ENCODE peak calls at places on chromosomes 1 and 21, in nine cellular contexts. O, E, H, J, W, Y, R, Q and N are unnamed samples.
A peak's percentile ranks its signal among the peaks of the same experiment; 100 is the strongest.

GRCh38 chr1:154221815-154222081 is 993 bp downstream of the UBAP2L start:
- DNase-seq in O (no peak), E (no peak), H (peak; percentile 69), J (no peak), W (no peak), Y (peak; percentile 29), R (no peak), Q (no peak), N (no peak)

GRCh38 chr1:94801919-94802546 is 18.1 kb upstream of the SLC44A3 start:
- DNase-seq in O (no peak), E (no peak), H (peak; percentile 90), J (peak; percentile 34), W (no peak), Y (peak; percentile 83), R (peak; percentile 71), Q (peak; percentile 52), N (no peak)

GRCh38 chr21:17612023-17612564 is 607 bp downstream of the BTG3 start:
- DNase-seq in O (peak; percentile 37), E (peak; percentile 48), H (peak; percentile 59), J (peak; percentile 51), W (peak; percentile 68), Y (no peak), R (peak; percentile 45), Q (peak; percentile 47), N (peak; percentile 70)

GRCh38 chr1:242890211-242890741 is 364.8 kb downstream of the CEP170 start:
- DNase-seq in O (no peak), E (no peak), H (no peak), J (no peak), W (peak; percentile 75), Y (peak; percentile 31), R (no peak), Q (no peak), N (no peak)

GRCh38 chr21:42174173-42174572 is 44.8 kb upstream of the ABCG1 start:
- DNase-seq in O (no peak), E (peak; percentile 19), H (no peak), J (no peak), W (peak; percentile 28), Y (no peak), R (no peak), Q (no peak), N (no peak)

GRCh38 chr21:36236052-36236730 is 79.6 kb downstream of the DOP1B start:
- DNase-seq in O (no peak), E (no peak), H (no peak), J (no peak), W (no peak), Y (no peak), R (no peak), Q (no peak), N (no peak)

GRCh38 chr1:243597383-243597782 is 252.7 kb downstream of the AKT3 start:
- DNase-seq in O (no peak), E (no peak), H (no peak), J (no peak), W (no peak), Y (no peak), R (no peak), Q (no peak), N (no peak)

GRCh38 chr1:162823231-162823630 is 32.7 kb downstream of the HSD17B7 start:
- DNase-seq in O (no peak), E (no peak), H (no peak), J (no peak), W (no peak), Y (peak; percentile 22), R (no peak), Q (no peak), N (no peak)

GRCh38 chr1:210076620-210077019 is 138.6 kb downstream of the SYT14 start:
- DNase-seq in O (no peak), E (no peak), H (no peak), J (no peak), W (no peak), Y (no peak), R (no peak), Q (no peak), N (no peak)

GRCh38 chr1:154423988-154424326 is 18.8 kb downstream of the IL6R start:
- DNase-seq in O (no peak), E (no peak), H (no peak), J (no peak), W (no peak), Y (no peak), R (no peak), Q (no peak), N (no peak)

GRCh38 chr1:151008244-151009205 is at the start of gene PRUNE1:
- DNase-seq in O (peak; percentile 89), E (peak; percentile 97), H (peak; percentile 98), J (peak; percentile 98), W (peak; percentile 98), Y (peak; percentile 100), R (peak; percentile 99), Q (peak; percentile 98), N (peak; percentile 96)

GRCh38 chr1:92961896-92962752 is 862 bp upstream of the DIPK1A start:
- DNase-seq in O (peak; percentile 79), E (peak; percentile 33), H (peak; percentile 74), J (peak; percentile 18), W (no peak), Y (peak; percentile 49), R (peak; percentile 55), Q (no peak), N (peak; percentile 41)

GRCh38 chr1:182170941-182171461 is 109.5 kb upstream of the ZNF648 start:
- DNase-seq in O (no peak), E (no peak), H (no peak), J (no peak), W (no peak), Y (no peak), R (no peak), Q (no peak), N (no peak)

DNA sequence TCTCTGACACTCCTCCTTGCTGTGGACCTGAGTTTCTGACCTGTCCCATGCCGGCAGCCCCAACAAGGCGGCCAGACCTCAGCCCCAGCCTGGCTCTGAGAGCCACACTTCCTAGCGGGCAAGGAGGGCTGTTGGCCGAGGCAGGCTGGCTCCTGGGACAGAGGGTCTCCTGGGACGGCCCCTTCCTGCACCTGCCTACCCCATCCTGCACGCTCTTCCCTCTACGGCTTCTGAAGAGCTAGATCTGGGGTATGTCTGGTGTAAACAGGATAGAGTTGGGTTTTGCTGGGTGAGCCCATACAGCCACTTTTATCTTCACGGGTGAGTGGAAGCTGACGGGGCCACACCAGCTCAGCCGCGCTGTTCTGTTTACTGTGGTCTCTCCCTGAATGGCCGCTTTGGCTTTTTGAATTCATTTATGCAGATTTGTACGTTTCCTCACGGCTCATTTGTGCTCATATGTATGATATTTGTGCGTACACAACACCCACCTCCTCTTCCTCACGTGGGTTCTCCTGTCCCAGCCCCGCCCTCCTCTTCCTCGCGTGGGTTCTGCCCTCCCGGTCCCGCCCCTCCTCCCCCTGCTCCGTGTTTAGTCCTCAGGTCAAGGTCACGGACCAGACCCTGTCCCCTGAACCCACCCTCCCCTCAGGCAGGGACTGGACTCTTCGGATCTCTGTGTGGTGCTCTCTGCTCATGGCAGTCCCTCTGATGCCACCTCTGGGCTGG is 34.7 kb upstream of the POFUT2 start:
- DNase-seq in O (peak; percentile 66), E (no peak), H (no peak), J (peak; percentile 8), W (peak; percentile 57), Y (no peak), R (no peak), Q (peak; percentile 26), N (no peak)
- H3K27ac ChIP-seq in O (peak overlapping the region; percentile 74), E (no peak overlapping the region), H (no peak overlapping the region), J (peak overlapping the region; percentile 93), W (no peak overlapping the region), Y (no peak overlapping the region), R (no peak overlapping the region), Q (no peak overlapping the region), N (no peak overlapping the region)

DNA sequence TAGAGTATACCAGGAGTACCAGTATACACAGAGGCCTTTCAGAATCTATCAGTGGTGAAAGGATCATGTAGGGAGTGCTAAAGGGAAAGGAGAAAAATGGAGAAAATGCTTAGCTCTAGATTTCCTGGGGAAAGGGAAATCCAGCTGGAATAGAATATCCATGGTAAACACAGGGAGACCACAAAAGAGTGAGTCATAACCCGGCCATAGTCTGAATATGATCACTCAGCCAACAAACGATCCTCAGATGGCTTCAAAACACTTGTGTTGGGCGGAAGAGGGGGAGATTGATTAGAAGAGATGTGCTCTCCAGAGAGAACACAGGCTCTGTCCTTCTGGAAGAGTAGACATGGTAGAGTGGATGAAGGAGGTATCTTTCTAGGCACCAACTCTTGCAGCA is 180.6 kb downstream of the PAPPA2 start:
- DNase-seq in O (no peak), E (no peak), H (no peak), J (no peak), W (no peak), Y (peak; percentile 57), R (no peak), Q (no peak), N (no peak)
- H3K27ac ChIP-seq in O (no peak overlapping the region), E (no peak overlapping the region), H (no peak overlapping the region), J (no peak overlapping the region), W (no peak overlapping the region), Y (no peak overlapping the region), R (no peak overlapping the region), Q (no peak overlapping the region), N (no peak overlapping the region)

GRCh38 chr1:53073899-53074311 is 11.9 kb downstream of the PODN start:
- DNase-seq in O (no peak), E (peak; percentile 22), H (no peak), J (peak; percentile 16), W (peak; percentile 73), Y (no peak), R (no peak), Q (peak; percentile 86), N (no peak)

GRCh38 chr1:53074313-53075154 is 12.5 kb downstream of the PODN start:
- DNase-seq in O (no peak), E (peak; percentile 15), H (no peak), J (peak; percentile 6), W (no peak), Y (no peak), R (no peak), Q (peak; percentile 17), N (no peak)

GRCh38 chr1:53071915-53072314 is 9.9 kb downstream of the PODN start:
- DNase-seq in O (no peak), E (no peak), H (no peak), J (no peak), W (no peak), Y (no peak), R (no peak), Q (no peak), N (no peak)

GRCh38 chr1:53075206-53075605 is 13.2 kb downstream of the PODN start:
- DNase-seq in O (no peak), E (no peak), H (no peak), J (peak; percentile 5), W (peak; percentile 18), Y (no peak), R (no peak), Q (peak; percentile 20), N (no peak)

DNA sequence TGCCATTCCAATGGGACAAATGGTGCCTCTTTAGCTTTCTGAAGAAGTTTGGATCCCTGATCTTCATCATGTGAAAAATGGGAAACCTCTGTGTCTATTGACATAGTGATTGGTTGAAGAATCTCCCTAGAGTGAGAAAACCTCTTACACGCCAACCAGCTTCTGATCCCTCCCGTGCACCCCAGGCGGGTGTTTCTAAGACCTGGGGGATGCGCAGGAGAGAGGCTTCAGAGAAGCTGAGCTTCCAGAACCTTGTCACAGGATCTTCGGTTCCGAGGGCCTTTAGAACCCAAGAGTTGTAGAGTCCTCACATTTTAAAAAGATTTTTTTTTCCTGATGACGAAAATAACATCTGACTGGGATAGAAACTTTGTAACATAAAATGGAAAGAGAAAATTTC is 11.3 kb downstream of the PODN start:
- DNase-seq in O (no peak), E (no peak), H (no peak), J (no peak), W (no peak), Y (no peak), R (no peak), Q (peak; percentile 21), N (no peak)
- H3K27ac ChIP-seq in O (no peak overlapping the region), E (no peak overlapping the region), H (no peak overlapping the region), J (no peak overlapping the region), W (no peak overlapping the region), Y (no peak overlapping the region), R (no peak overlapping the region), Q (peak overlapping the region; percentile 79), N (no peak overlapping the region)

GRCh38 chr1:78340006-78340405 is 150.8 kb upstream of the PTGFR start:
- DNase-seq in O (no peak), E (no peak), H (peak; percentile 57), J (no peak), W (no peak), Y (peak; percentile 90), R (peak; percentile 71), Q (no peak), N (no peak)
- H3K27ac ChIP-seq in O (no peak overlapping the region), E (no peak overlapping the region), H (no peak overlapping the region), J (no peak overlapping the region), W (peak overlapping the region; percentile 37), Y (peak overlapping the region; percentile 98), R (peak overlapping the region; percentile 77), Q (no peak overlapping the region), N (no peak overlapping the region)